ENCODE peak calls at places on chromosomes 1 and 21, in seven cellular contexts. L, N, H, E, U, F and S are unnamed samples.

GRCh38 chr1:235974616-235975015 is 90.3 kb downstream of the NID1 start:
- DNase-seq in U (no peak), H (no peak), E (no peak), N (no peak), L (no peak), F (no peak), S (no peak)

GRCh38 chr1:10626011-10626731 is 151.4 kb downstream of the PEX14 start:
- DNase-seq in U (peak), E (no peak), F (no peak), L (no peak), H (no peak), N (no peak), S (no peak)

GRCh38 chr1:214066190-214066589 is 78.4 kb downstream of the PROX1 start:
- DNase-seq in E (no peak), H (no peak), F (no peak), L (no peak), U (no peak), N (no peak), S (no peak)

GRCh38 chr1:22786719-22787489 is 76.3 kb downstream of the EPHB2 start:
- DNase-seq in L (no peak), N (no peak), H (no peak), U (no peak), F (no peak), E (no peak), S (no peak)

GRCh38 chr1:221925947-221926346 is 184.1 kb upstream of the DUSP10 start:
- DNase-seq in N (no peak), H (no peak), E (no peak), L (no peak), F (no peak), U (no peak), S (no peak)

GRCh38 chr1:156540955-156541354 is 31.4 kb downstream of the IQGAP3 start:
- DNase-seq in F (no peak), L (no peak), H (no peak), U (no peak), N (no peak), E (no peak), S (no peak)

GRCh38 chr1:47765236-47765635 is 231.9 kb downstream of the TRABD2B start:
- DNase-seq in N (no peak), U (no peak), L (no peak), E (no peak), H (no peak), F (no peak), S (no peak)

GRCh38 chr1:81702903-81703302 is 97.8 kb upstream of the ADGRL2 start:
- DNase-seq in U (no peak), H (no peak), E (peak), F (no peak), L (no peak), N (no peak), S (no peak)

GRCh38 chr21:9839011-9839661 is 682.2 kb upstream of the TPTE start:
- DNase-seq in U (no peak), N (no peak), E (no peak), H (peak), F (peak), L (no peak), S (no peak)

GRCh38 chr1:168245042-168245441 is 19.2 kb downstream of the SFT2D2 start:
- DNase-seq in L (no peak), F (no peak), N (no peak), H (no peak), E (no peak), U (no peak), S (no peak)

GRCh38 chr1:220926146-220926545 is 46.9 kb downstream of the HLX start:
- DNase-seq in U (peak), F (no peak), H (no peak), E (no peak), N (no peak), L (no peak), S (no peak)

GRCh38 chr1:192225713-192226112 is 67.5 kb downstream of the RGS18 start:
- DNase-seq in E (peak), L (no peak), F (no peak), H (no peak), U (peak), N (no peak), S (no peak)

GRCh38 chr21:33374080-33374873 is 28.9 kb upstream of the IFNGR2 start:
- DNase-seq in H (no peak), N (peak), U (peak), E (peak), F (peak), L (no peak), S (peak)

GRCh38 chr1:22143065-22143514 is at the start of gene WNT4:
- DNase-seq in E (peak), L (peak), U (no peak), F (no peak), N (peak), H (peak), S (no peak)

GRCh38 chr21:34075099-34075425 is 1.7 kb downstream of the MRPS6 start:
- DNase-seq in E (no peak), H (no peak), L (no peak), N (no peak), U (no peak), F (no peak), S (no peak)

GRCh38 chr21:16308269-16308668 is 578.5 kb downstream of the USP25 start:
- DNase-seq in N (no peak), L (no peak), U (no peak), E (peak), F (no peak), H (no peak), S (no peak)

GRCh38 chr1:29513357-29513756 is 277.0 kb downstream of the PTPRU start:
- DNase-seq in E (peak), N (peak), H (no peak), U (peak), F (peak), L (no peak), S (no peak)

GRCh38 chr1:155933591-155934096 is 569 bp downstream of the KHDC4 start:
- DNase-seq in U (no peak), F (no peak), H (no peak), E (no peak), L (no peak), N (no peak), S (no peak)

GRCh38 chr1:56255516-56256181 is 323.7 kb downstream of the PLPP3 start:
- DNase-seq in H (peak), U (peak), N (peak), E (no peak), L (peak), F (peak), S (no peak)

GRCh38 chr1:192575499-192576189 is at the start of gene RGS1:
- DNase-seq in E (no peak), N (peak), F (peak), L (no peak), U (no peak), H (peak), S (peak)

GRCh38 chr21:27525780-27526179 is 558.9 kb upstream of the ADAMTS5 start:
- DNase-seq in N (no peak), H (no peak), F (no peak), U (no peak), L (no peak), E (no peak), S (no peak)

GRCh38 chr1:9280015-9280860 is 12.5 kb upstream of the SPSB1 start:
- DNase-seq in F (no peak), N (no peak), E (peak), U (peak), H (no peak), L (no peak), S (no peak)

GRCh38 chr1:20867847-20868246 is 80.7 kb upstream of the HP1BP3 start:
- DNase-seq in U (no peak), E (peak), N (no peak), L (no peak), F (no peak), H (no peak), S (no peak)

GRCh38 chr1:29896791-29897725 is 660.7 kb downstream of the PTPRU start:
- DNase-seq in F (no peak), U (no peak), H (no peak), E (no peak), N (peak), L (no peak), S (no peak)

GRCh38 chr1:63789856-63790605 is 16.2 kb downstream of the ROR1 start:
- DNase-seq in F (no peak), L (no peak), H (no peak), N (no peak), E (no peak), U (no peak), S (no peak)

GRCh38 chr1:157596384-157596783 is 1.5 kb downstream of the FCRL4 start:
- DNase-seq in E (no peak), U (no peak), F (no peak), L (no peak), N (no peak), H (no peak), S (peak)

GRCh38 chr21:32884062-32884461 is 112.5 kb upstream of the PAXBP1 start:
- DNase-seq in U (no peak), L (no peak), E (no peak), N (no peak), F (no peak), H (no peak), S (no peak)

GRCh38 chr1:200873116-200873670 is 412 bp downstream of the GPR25 start:
- DNase-seq in N (peak), E (no peak), F (no peak), H (no peak), U (no peak), L (peak), S (no peak)

GRCh38 chr1:35062518-35063196 is 16.5 kb upstream of the ZMYM1 start:
- DNase-seq in H (no peak), L (no peak), E (peak), U (no peak), N (no peak), F (no peak), S (no peak)

GRCh38 chr1:48236716-48237470 is 14.4 kb downstream of the SLC5A9 start:
- DNase-seq in F (no peak), L (no peak), U (peak), H (no peak), E (peak), N (no peak), S (peak)

GRCh38 chr21:37117204-37117603 is 44.1 kb downstream of the TTC3 start:
- DNase-seq in F (no peak), L (no peak), N (no peak), E (no peak), H (no peak), U (no peak), S (no peak)

GRCh38 chr1:117919376-117919775 is 10.0 kb downstream of the GDAP2 start:
- DNase-seq in L (no peak), U (no peak), E (no peak), N (no peak), H (no peak), F (no peak), S (no peak)

GRCh38 chr1:25117233-25117823 is 115.0 kb downstream of the SYF2 start:
- DNase-seq in E (peak), N (peak), F (no peak), U (no peak), H (no peak), L (no peak), S (no peak)

GRCh38 chr1:68495532-68495931 is 1.4 kb downstream of the DEPDC1 start:
- DNase-seq in F (no peak), H (no peak), L (no peak), E (peak), U (no peak), N (no peak), S (no peak)

GRCh38 chr1:86708923-86709322 is 4.5 kb downstream of the SH3GLB1 start:
- DNase-seq in E (no peak), H (no peak), F (no peak), N (no peak), L (no peak), U (no peak), S (no peak)

GRCh38 chr1:99265124-99265523 is 832 bp downstream of the PLPPR4 start:
- DNase-seq in H (no peak), L (no peak), U (no peak), N (no peak), F (no peak), E (no peak), S (no peak)
- H3K4me3 ChIP-seq in H (peak), L (no peak), U (peak), N (no peak), F (no peak), E (no peak), S (no peak)

GRCh38 chr1:161198206-161198876 is 513 bp downstream of the ADAMTS4 start:
- DNase-seq in H (no peak), U (no peak), N (no peak), E (no peak), F (no peak), L (peak), S (no peak)
- TF ChIP-seq CTCF in H (no peak), U (no peak), N (no peak), E (no peak), F (no peak), L (no peak), S (no peak)

DNA sequence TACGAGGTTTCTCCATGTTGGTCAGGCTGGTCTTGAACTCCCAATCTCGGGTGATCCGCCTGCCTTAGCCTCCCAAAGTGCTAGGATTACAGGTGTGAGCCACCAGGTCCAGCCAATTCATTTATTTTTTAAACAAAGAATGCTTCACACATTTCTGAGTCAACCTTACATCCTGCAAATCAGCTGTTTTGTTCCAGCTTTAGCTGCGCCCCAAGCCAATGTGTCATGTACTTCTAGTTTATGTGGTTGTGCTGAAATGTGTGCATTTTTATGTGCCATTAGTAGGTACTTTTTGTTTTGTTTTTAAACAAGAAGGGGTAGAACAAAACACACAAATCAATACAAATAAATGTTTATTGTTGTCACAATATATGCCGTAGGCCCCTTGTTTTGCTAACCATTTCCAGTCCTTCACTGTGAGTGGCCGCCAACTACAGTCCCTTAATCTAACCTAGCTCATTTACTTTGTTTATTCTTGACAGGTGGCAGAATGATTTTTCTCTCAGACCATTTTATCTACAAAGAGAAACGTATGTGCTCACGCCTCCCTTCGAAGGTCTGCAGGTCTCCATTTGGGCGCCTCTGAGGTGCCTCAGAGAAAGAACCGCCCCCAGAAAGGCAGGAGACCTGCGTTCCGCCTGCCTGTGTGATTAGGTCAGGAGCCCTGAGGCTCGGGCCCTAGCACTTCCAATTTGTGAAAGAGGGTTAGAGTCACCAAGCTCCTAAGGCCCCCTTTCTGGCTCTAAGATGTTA is 2.8 kb upstream of the CASQ2 start:
- DNase-seq in E (peak), L (no peak), N (peak), U (no peak), H (no peak), F (peak), S (no peak)
- H3K4me3 ChIP-seq in E (no peak), L (no peak), N (no peak), U (no peak), H (no peak), F (no peak), S (no peak)

GRCh38 chr21:35849131-35849530 is 211.2 kb downstream of the SETD4 start:
- DNase-seq in E (no peak), H (no peak), F (peak), N (no peak), U (no peak), L (no peak), S (no peak)
- TF ChIP-seq CTCF in E (no peak), H (no peak), F (no peak), N (no peak), U (no peak), L (no peak), S (no peak)

GRCh38 chr1:116834605-116835004 is 75.1 kb upstream of the PTGFRN start:
- DNase-seq in N (no peak), F (no peak), U (no peak), L (no peak), H (no peak), E (no peak), S (no peak)

GRCh38 chr1:116832932-116833578 is 76.7 kb upstream of the PTGFRN start:
- DNase-seq in U (no peak), E (no peak), F (no peak), H (no peak), N (no peak), L (no peak), S (no peak)

GRCh38 chr1:116833655-116834054 is 76.1 kb upstream of the PTGFRN start:
- DNase-seq in F (no peak), N (no peak), L (no peak), U (no peak), H (no peak), E (no peak), S (no peak)

GRCh38 chr1:116835161-116835560 is 74.6 kb upstream of the PTGFRN start:
- DNase-seq in L (no peak), N (no peak), F (no peak), H (no peak), E (no peak), U (no peak), S (no peak)

GRCh38 chr1:116832268-116832931 is 77.3 kb upstream of the PTGFRN start:
- DNase-seq in E (no peak), N (no peak), U (no peak), F (no peak), H (no peak), L (no peak), S (no peak)
- H3K4me3 ChIP-seq in E (no peak), N (no peak), U (no peak), F (no peak), H (no peak), L (no peak), S (no peak)

DNA sequence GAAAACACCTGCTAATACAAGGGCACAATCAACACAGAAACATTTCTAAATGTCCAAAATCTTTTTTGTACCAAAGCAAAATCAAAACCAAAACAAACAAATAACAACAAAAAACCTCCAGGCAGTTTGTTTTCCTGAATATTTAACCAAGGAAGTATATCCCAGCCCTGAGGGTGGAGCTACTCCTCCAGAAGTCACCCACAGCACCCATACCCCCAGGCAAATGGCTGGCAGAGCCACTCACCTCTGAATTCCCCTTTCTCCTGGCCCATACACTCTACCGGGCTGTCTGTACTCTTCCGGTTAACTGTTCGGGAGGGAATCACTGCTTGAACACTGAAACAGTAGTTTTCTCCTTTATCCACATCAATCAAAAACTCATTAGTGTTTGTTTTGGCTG is 9.5 kb downstream of the F3 start:
- DNase-seq in U (no peak), H (no peak), E (peak), N (no peak), L (no peak), F (no peak), S (no peak)
- TF ChIP-seq CTCF in U (no peak), H (no peak), E (no peak), N (no peak), L (no peak), F (no peak), S (no peak)